ENCODE peak calls at places on chromosomes 2 and 18, in ten cellular contexts. One of them, this sample, is unnamed. For H3K36me3, the result is how much of the 10 kb centered on the place peaks cover.

GRCh38 chr2:227871375-227871788 is at the start of gene DAW1:
- DNase-seq in SJSA1: peak
- DNase-seq in CD8-positive, alpha-beta T cell: peak
- DNase-seq in lower lobe of right lung: peak
- DNase-seq in uterus: no peak
- DNase-seq in colonic mucosa: peak
- DNase-seq in upper lobe of right lung: peak
- DNase-seq in transverse colon: peak
- DNase-seq in right lobe of liver: peak
- DNase-seq in DND-41: no peak
- DNase-seq in this sample: peak

GRCh38 chr2:88638743-88639142 is 11.5 kb upstream of the EIF2AK3 start:
- DNase-seq in SJSA1: no peak
- DNase-seq in CD8-positive, alpha-beta T cell: no peak
- DNase-seq in lower lobe of right lung: no peak
- DNase-seq in uterus: no peak
- DNase-seq in colonic mucosa: no peak
- DNase-seq in upper lobe of right lung: no peak
- DNase-seq in transverse colon: no peak
- DNase-seq in right lobe of liver: no peak
- DNase-seq in DND-41: no peak
- DNase-seq in this sample: peak

GRCh38 chr2:26650713-26651457 is 9.7 kb upstream of the CIB4 start:
- DNase-seq in SJSA1: no peak
- DNase-seq in CD8-positive, alpha-beta T cell: no peak
- DNase-seq in lower lobe of right lung: no peak
- DNase-seq in uterus: no peak
- DNase-seq in colonic mucosa: no peak
- DNase-seq in upper lobe of right lung: peak
- DNase-seq in transverse colon: no peak
- DNase-seq in right lobe of liver: no peak
- DNase-seq in DND-41: no peak
- DNase-seq in this sample: no peak

GRCh38 chr2:29455202-29455885 is 340.1 kb downstream of the CLIP4 start:
- DNase-seq in SJSA1: no peak
- DNase-seq in CD8-positive, alpha-beta T cell: no peak
- DNase-seq in lower lobe of right lung: no peak
- DNase-seq in uterus: no peak
- DNase-seq in colonic mucosa: no peak
- DNase-seq in upper lobe of right lung: no peak
- DNase-seq in transverse colon: no peak
- DNase-seq in right lobe of liver: no peak
- DNase-seq in DND-41: no peak
- DNase-seq in this sample: no peak

GRCh38 chr2:209322041-209322440 is 101.8 kb upstream of the MAP2 start:
- DNase-seq in SJSA1: no peak
- DNase-seq in CD8-positive, alpha-beta T cell: no peak
- DNase-seq in lower lobe of right lung: no peak
- DNase-seq in uterus: no peak
- DNase-seq in colonic mucosa: no peak
- DNase-seq in upper lobe of right lung: no peak
- DNase-seq in transverse colon: no peak
- DNase-seq in right lobe of liver: no peak
- DNase-seq in DND-41: no peak
- DNase-seq in this sample: no peak

GRCh38 chr2:194610297-194610696 is 1046.7 kb upstream of the SLC39A10 start:
- DNase-seq in SJSA1: no peak
- DNase-seq in CD8-positive, alpha-beta T cell: no peak
- DNase-seq in lower lobe of right lung: no peak
- DNase-seq in uterus: no peak
- DNase-seq in colonic mucosa: no peak
- DNase-seq in upper lobe of right lung: no peak
- DNase-seq in transverse colon: no peak
- DNase-seq in right lobe of liver: no peak
- DNase-seq in DND-41: no peak
- DNase-seq in this sample: no peak

GRCh38 chr2:228999326-228999725 is 271.8 kb downstream of the PID1 start:
- DNase-seq in SJSA1: no peak
- DNase-seq in CD8-positive, alpha-beta T cell: no peak
- DNase-seq in lower lobe of right lung: no peak
- DNase-seq in uterus: no peak
- DNase-seq in colonic mucosa: no peak
- DNase-seq in upper lobe of right lung: no peak
- DNase-seq in transverse colon: no peak
- DNase-seq in right lobe of liver: no peak
- DNase-seq in DND-41: no peak
- DNase-seq in this sample: no peak

GRCh38 chr2:96399342-96400048 is 63.9 kb downstream of the NCAPH start:
- DNase-seq in SJSA1: no peak
- DNase-seq in CD8-positive, alpha-beta T cell: no peak
- DNase-seq in lower lobe of right lung: no peak
- DNase-seq in uterus: no peak
- DNase-seq in colonic mucosa: no peak
- DNase-seq in upper lobe of right lung: peak
- DNase-seq in transverse colon: no peak
- DNase-seq in right lobe of liver: no peak
- DNase-seq in DND-41: no peak
- DNase-seq in this sample: no peak

GRCh38 chr18:9757851-9758587 is 49.9 kb downstream of the RAB31 start:
- DNase-seq in SJSA1: peak
- DNase-seq in CD8-positive, alpha-beta T cell: no peak
- DNase-seq in lower lobe of right lung: no peak
- DNase-seq in uterus: peak
- DNase-seq in colonic mucosa: no peak
- DNase-seq in upper lobe of right lung: no peak
- DNase-seq in transverse colon: no peak
- DNase-seq in right lobe of liver: no peak
- DNase-seq in DND-41: no peak
- DNase-seq in this sample: no peak

GRCh38 chr2:119823734-119824334 is 64.1 kb downstream of the PTPN4 start:
- DNase-seq in SJSA1: peak
- DNase-seq in CD8-positive, alpha-beta T cell: peak
- DNase-seq in lower lobe of right lung: no peak
- DNase-seq in uterus: no peak
- DNase-seq in colonic mucosa: peak
- DNase-seq in upper lobe of right lung: no peak
- DNase-seq in transverse colon: no peak
- DNase-seq in right lobe of liver: no peak
- DNase-seq in DND-41: peak
- DNase-seq in this sample: peak

GRCh38 chr18:76232813-76233212 is 262.2 kb downstream of the ZNF516 start:
- DNase-seq in SJSA1: no peak
- DNase-seq in CD8-positive, alpha-beta T cell: no peak
- DNase-seq in lower lobe of right lung: no peak
- DNase-seq in uterus: no peak
- DNase-seq in colonic mucosa: no peak
- DNase-seq in upper lobe of right lung: no peak
- DNase-seq in transverse colon: no peak
- DNase-seq in right lobe of liver: no peak
- DNase-seq in DND-41: no peak
- DNase-seq in this sample: no peak

GRCh38 chr2:99488587-99488998 is 1.2 kb downstream of the REV1 start:
- DNase-seq in SJSA1: no peak
- DNase-seq in CD8-positive, alpha-beta T cell: no peak
- DNase-seq in lower lobe of right lung: no peak
- DNase-seq in uterus: no peak
- DNase-seq in colonic mucosa: peak
- DNase-seq in upper lobe of right lung: no peak
- DNase-seq in transverse colon: peak
- DNase-seq in right lobe of liver: no peak
- DNase-seq in DND-41: peak
- DNase-seq in this sample: no peak

GRCh38 chr18:77147418-77147852 is 14.9 kb upstream of the MBP start:
- DNase-seq in SJSA1: no peak
- DNase-seq in CD8-positive, alpha-beta T cell: peak
- DNase-seq in lower lobe of right lung: no peak
- DNase-seq in uterus: no peak
- DNase-seq in colonic mucosa: no peak
- DNase-seq in upper lobe of right lung: peak
- DNase-seq in transverse colon: no peak
- DNase-seq in right lobe of liver: no peak
- DNase-seq in DND-41: no peak
- DNase-seq in this sample: no peak

GRCh38 chr2:141029424-141030078 is 1101.3 kb downstream of the LRP1B start:
- DNase-seq in SJSA1: no peak
- DNase-seq in CD8-positive, alpha-beta T cell: no peak
- DNase-seq in lower lobe of right lung: no peak
- DNase-seq in uterus: no peak
- DNase-seq in colonic mucosa: no peak
- DNase-seq in upper lobe of right lung: no peak
- DNase-seq in transverse colon: no peak
- DNase-seq in right lobe of liver: no peak
- DNase-seq in DND-41: no peak
- DNase-seq in this sample: no peak

GRCh38 chr18:9055626-9056025 is 46.9 kb upstream of the NDUFV2 start:
- DNase-seq in SJSA1: no peak
- DNase-seq in CD8-positive, alpha-beta T cell: no peak
- DNase-seq in lower lobe of right lung: no peak
- DNase-seq in uterus: no peak
- DNase-seq in colonic mucosa: no peak
- DNase-seq in upper lobe of right lung: no peak
- DNase-seq in transverse colon: no peak
- DNase-seq in right lobe of liver: no peak
- DNase-seq in DND-41: no peak
- DNase-seq in this sample: no peak

GRCh38 chr2:46942891-46943626 is 27.5 kb upstream of the MCFD2 start:
- DNase-seq in SJSA1: no peak
- DNase-seq in CD8-positive, alpha-beta T cell: no peak
- DNase-seq in lower lobe of right lung: no peak
- DNase-seq in uterus: no peak
- DNase-seq in colonic mucosa: no peak
- DNase-seq in upper lobe of right lung: no peak
- DNase-seq in transverse colon: no peak
- DNase-seq in right lobe of liver: no peak
- DNase-seq in DND-41: no peak
- DNase-seq in this sample: no peak

GRCh38 chr18:34509163-34509562 is 200.9 kb upstream of the DTNA start:
- DNase-seq in SJSA1: no peak
- DNase-seq in CD8-positive, alpha-beta T cell: no peak
- DNase-seq in lower lobe of right lung: no peak
- DNase-seq in uterus: no peak
- DNase-seq in colonic mucosa: no peak
- DNase-seq in upper lobe of right lung: no peak
- DNase-seq in transverse colon: no peak
- DNase-seq in right lobe of liver: no peak
- DNase-seq in DND-41: no peak
- DNase-seq in this sample: no peak
- H3K4me3 ChIP-seq in SJSA1: no peak
- H3K4me3 ChIP-seq in CD8-positive, alpha-beta T cell: no peak
- H3K4me3 ChIP-seq in lower lobe of right lung: no peak
- H3K4me3 ChIP-seq in uterus: peak
- H3K4me3 ChIP-seq in colonic mucosa: no peak
- H3K4me3 ChIP-seq in upper lobe of right lung: no peak
- H3K4me3 ChIP-seq in transverse colon: no peak
- H3K4me3 ChIP-seq in right lobe of liver: no peak
- H3K4me3 ChIP-seq in DND-41: no peak
- H3K4me3 ChIP-seq in this sample: no peak

DNA sequence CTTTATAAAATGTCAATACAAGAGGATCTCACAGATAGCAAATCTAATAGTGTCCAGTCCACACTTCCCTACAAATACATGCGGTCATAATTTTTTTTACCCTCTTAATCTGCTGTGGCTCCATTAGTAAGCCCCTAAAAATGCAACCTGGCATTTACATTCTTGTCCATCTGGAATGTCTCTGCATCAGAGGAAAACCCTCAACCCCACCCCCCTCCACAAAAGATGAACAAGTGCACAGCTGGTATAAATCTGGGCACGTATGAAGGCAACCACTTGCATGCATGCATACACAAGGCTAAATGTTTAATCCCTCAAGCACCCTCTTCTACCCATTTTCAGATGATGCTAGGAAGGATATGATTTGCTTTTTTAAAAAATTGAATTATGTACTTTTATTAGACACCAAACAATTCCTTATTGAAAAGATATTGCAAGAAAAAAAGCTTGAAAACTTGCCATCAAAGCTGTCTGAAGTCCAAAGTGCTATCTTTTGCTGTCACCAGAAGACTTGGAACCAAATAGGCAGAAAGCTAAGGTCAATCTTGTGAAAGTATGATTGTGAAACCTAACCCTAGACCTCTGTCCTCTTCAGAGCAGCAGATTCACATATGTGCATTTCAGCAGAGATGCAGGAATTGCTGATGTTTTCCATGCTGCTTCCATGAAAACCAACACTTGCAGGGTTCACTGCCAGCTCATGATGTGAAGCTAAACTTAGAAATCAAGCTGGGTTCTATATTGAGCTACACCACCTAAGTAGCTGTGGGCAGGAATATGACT is 39.0 kb downstream of the IRS1 start:
- DNase-seq in SJSA1: peak
- DNase-seq in CD8-positive, alpha-beta T cell: no peak
- DNase-seq in lower lobe of right lung: no peak
- DNase-seq in uterus: no peak
- DNase-seq in colonic mucosa: no peak
- DNase-seq in upper lobe of right lung: no peak
- DNase-seq in transverse colon: no peak
- DNase-seq in right lobe of liver: no peak
- DNase-seq in DND-41: no peak
- DNase-seq in this sample: no peak
- H3K36me3 ChIP-seq in SJSA1: under half
- H3K36me3 ChIP-seq in CD8-positive, alpha-beta T cell: under half
- H3K36me3 ChIP-seq in lower lobe of right lung: under half
- H3K36me3 ChIP-seq in uterus: under half
- H3K36me3 ChIP-seq in colonic mucosa: under half
- H3K36me3 ChIP-seq in upper lobe of right lung: under half
- H3K36me3 ChIP-seq in transverse colon: under half
- H3K36me3 ChIP-seq in right lobe of liver: under half
- H3K36me3 ChIP-seq in DND-41: under half
- H3K36me3 ChIP-seq in this sample: under half

DNA sequence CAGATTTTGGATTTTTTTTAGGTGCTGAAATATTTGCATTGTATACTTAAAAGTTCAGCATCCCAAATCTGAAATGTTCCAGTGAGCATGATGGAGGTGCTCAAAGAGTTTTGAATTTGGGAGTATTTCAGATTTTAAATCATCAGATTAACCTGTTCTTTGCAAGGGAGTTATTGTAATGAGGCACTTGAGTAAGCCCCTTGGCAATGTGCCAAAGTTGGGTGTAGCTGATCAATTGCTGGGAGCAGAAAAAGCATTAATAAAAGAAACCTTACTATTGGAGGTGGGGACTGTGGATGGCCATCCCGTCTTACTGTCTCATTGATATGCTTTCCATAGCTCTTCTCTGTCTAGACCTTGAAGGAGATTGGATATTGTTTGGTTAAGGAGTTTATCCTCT is 28.3 kb downstream of the MALT1 start:
- DNase-seq in SJSA1: no peak
- DNase-seq in CD8-positive, alpha-beta T cell: no peak
- DNase-seq in lower lobe of right lung: no peak
- DNase-seq in uterus: peak
- DNase-seq in colonic mucosa: no peak
- DNase-seq in upper lobe of right lung: no peak
- DNase-seq in transverse colon: no peak
- DNase-seq in right lobe of liver: no peak
- DNase-seq in DND-41: no peak
- DNase-seq in this sample: no peak
- H3K27ac ChIP-seq in SJSA1: no peak
- H3K27ac ChIP-seq in CD8-positive, alpha-beta T cell: no peak
- H3K27ac ChIP-seq in lower lobe of right lung: no peak
- H3K27ac ChIP-seq in uterus: no peak
- H3K27ac ChIP-seq in colonic mucosa: no peak
- H3K27ac ChIP-seq in upper lobe of right lung: no peak
- H3K27ac ChIP-seq in transverse colon: no peak
- H3K27ac ChIP-seq in right lobe of liver: no peak
- H3K27ac ChIP-seq in DND-41: no peak
- H3K27ac ChIP-seq in this sample: no peak

GRCh38 chr18:41695441-41695840 is 259.6 kb upstream of the PIK3C3 start:
- DNase-seq in SJSA1: no peak
- DNase-seq in CD8-positive, alpha-beta T cell: no peak
- DNase-seq in lower lobe of right lung: no peak
- DNase-seq in uterus: no peak
- DNase-seq in colonic mucosa: no peak
- DNase-seq in upper lobe of right lung: no peak
- DNase-seq in transverse colon: no peak
- DNase-seq in right lobe of liver: no peak
- DNase-seq in DND-41: no peak
- DNase-seq in this sample: no peak
- H3K4me3 ChIP-seq in SJSA1: no peak
- H3K4me3 ChIP-seq in CD8-positive, alpha-beta T cell: no peak
- H3K4me3 ChIP-seq in lower lobe of right lung: no peak
- H3K4me3 ChIP-seq in uterus: no peak
- H3K4me3 ChIP-seq in colonic mucosa: no peak
- H3K4me3 ChIP-seq in upper lobe of right lung: no peak
- H3K4me3 ChIP-seq in transverse colon: no peak
- H3K4me3 ChIP-seq in right lobe of liver: no peak
- H3K4me3 ChIP-seq in DND-41: peak
- H3K4me3 ChIP-seq in this sample: no peak

This sample was measured in CD4-positive, alpha-beta memory T cell.